ENCODE peak calls at places on chromosomes 11 and 22, in six cellular contexts. Q, T, V, L, U and Y are unnamed samples.

GRCh38 chr22:21587803-21588611 is 20.5 kb downstream of the UBE2L3 start:
- DNase-seq in Q (no peak), T (no peak), V (no peak), L (peak; percentile 77), U (no peak), Y (peak; percentile 45)

GRCh38 chr11:63795066-63795465 is 18.2 kb upstream of the SPINDOC start:
- DNase-seq in Q (no peak), T (no peak), V (no peak), L (no peak), U (no peak), Y (no peak)

GRCh38 chr22:28773461-28773867 is 969 bp downstream of the CCDC117 start:
- DNase-seq in Q (no peak), T (no peak), V (no peak), L (peak; percentile 66), U (no peak), Y (no peak)

GRCh38 chr11:88042238-88043032 is 132.8 kb downstream of the RAB38 start:
- DNase-seq in Q (no peak), T (no peak), V (no peak), L (no peak), U (no peak), Y (no peak)

GRCh38 chr11:133782116-133782725 is 63.1 kb downstream of the SPATA19 start:
- DNase-seq in Q (no peak), T (no peak), V (no peak), L (no peak), U (no peak), Y (no peak)

GRCh38 chr11:8063319-8063718 is 17.7 kb upstream of the TUB start:
- DNase-seq in Q (no peak), T (no peak), V (no peak), L (no peak), U (peak; percentile 59), Y (no peak)

GRCh38 chr22:28799834-28800307 is 498 bp downstream of the XBP1 start:
- DNase-seq in Q (peak; percentile 40), T (no peak), V (peak; percentile 87), L (peak; percentile 33), U (peak; percentile 66), Y (peak; percentile 10)

GRCh38 chr22:21718492-21718891 is 17.1 kb downstream of the YPEL1 start:
- DNase-seq in Q (no peak), T (no peak), V (no peak), L (no peak), U (no peak), Y (no peak)

GRCh38 chr22:46406349-46406748 is 70.8 kb downstream of the TRMU start:
- DNase-seq in Q (no peak), T (no peak), V (no peak), L (no peak), U (no peak), Y (no peak)

GRCh38 chr11:5232150-5232549 is 2.1 kb downstream of the HBD start:
- DNase-seq in Q (no peak), T (no peak), V (no peak), L (no peak), U (no peak), Y (no peak)

GRCh38 chr11:47236482-47236881 is 12.1 kb downstream of the ACP2 start:
- DNase-seq in Q (no peak), T (no peak), V (no peak), L (no peak), U (no peak), Y (no peak)

GRCh38 chr11:65658174-65659021 is 4.3 kb downstream of the RELA start:
- DNase-seq in Q (no peak), T (no peak), V (no peak), L (no peak), U (no peak), Y (no peak)

GRCh38 chr11:33208150-33208549 is 46.9 kb upstream of the CSTF3 start:
- DNase-seq in Q (no peak), T (no peak), V (no peak), L (no peak), U (no peak), Y (no peak)
- H3K9me3 ChIP-seq in Q (no peaks in the 10 kb centered on the region), T (no peaks in the 10 kb centered on the region), V (no peaks in the 10 kb centered on the region), L (no peaks in the 10 kb centered on the region), U (no peaks in the 10 kb centered on the region), Y (no peaks in the 10 kb centered on the region)

DNA sequence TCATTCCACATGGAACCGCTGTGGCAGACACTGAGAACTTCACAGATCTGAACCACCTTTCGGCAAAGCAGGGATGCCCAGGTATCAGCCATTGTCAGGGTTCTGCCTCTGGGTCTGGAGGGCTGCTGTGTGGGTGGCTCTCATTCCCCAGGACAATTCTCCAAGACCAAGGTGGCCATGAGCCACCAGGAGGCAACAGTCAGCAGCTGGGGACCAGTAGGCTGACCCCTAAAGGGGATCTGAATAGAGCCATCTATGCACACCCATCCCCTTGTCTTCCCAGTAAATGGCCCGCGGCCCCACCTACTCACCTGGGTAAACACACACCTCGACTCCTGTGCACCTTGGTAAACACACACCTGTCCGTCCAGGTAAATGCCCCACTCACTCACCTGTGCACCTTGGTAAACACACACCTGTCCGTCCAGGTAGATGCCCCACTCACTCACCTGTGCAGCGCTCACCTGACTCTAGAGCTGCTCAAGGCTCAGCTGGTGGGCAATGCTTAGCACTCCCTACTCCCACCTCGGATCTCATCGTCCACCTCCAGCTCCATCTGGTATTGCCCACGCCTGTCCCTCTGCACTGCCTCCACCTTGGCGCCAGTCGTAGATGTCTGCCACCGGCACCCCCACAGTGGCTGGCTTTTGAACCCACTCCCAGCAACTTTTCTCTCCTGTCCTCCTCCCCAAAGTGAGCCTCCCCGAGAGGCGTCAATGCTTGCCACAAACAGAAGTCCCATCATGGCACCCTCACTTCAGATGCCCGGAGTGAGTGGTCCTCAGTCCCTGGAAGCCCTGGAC is 10.2 kb downstream of the SLC25A1 start:
- DNase-seq in Q (no peak), T (no peak), V (no peak), L (no peak), U (no peak), Y (no peak)
- TF ChIP-seq CTCF in Q (no peak), T (no peak), V (no peak), L (peak; percentile 10), U (no peak), Y (no peak)

GRCh38 chr22:48500481-48501230 is 1327.0 kb downstream of the BRD1 start:
- DNase-seq in Q (no peak), T (no peak), V (no peak), L (no peak), U (no peak), Y (no peak)

GRCh38 chr22:48503876-48504275 is 1323.8 kb downstream of the BRD1 start:
- DNase-seq in Q (no peak), T (no peak), V (no peak), L (no peak), U (no peak), Y (no peak)

GRCh38 chr22:48504519-48505140 is 1323.0 kb downstream of the BRD1 start:
- DNase-seq in Q (no peak), T (no peak), V (no peak), L (no peak), U (no peak), Y (no peak)

GRCh38 chr22:48501231-48501750 is 1326.4 kb downstream of the BRD1 start:
- DNase-seq in Q (no peak), T (no peak), V (no peak), L (no peak), U (no peak), Y (no peak)

GRCh38 chr22:48503035-48503625 is 1324.5 kb downstream of the BRD1 start:
- DNase-seq in Q (no peak), T (no peak), V (no peak), L (no peak), U (no peak), Y (no peak)
- H3K9me3 ChIP-seq in Q (no peaks in the 10 kb centered on the region), T (no peaks in the 10 kb centered on the region), V (no peaks in the 10 kb centered on the region), L (no peaks in the 10 kb centered on the region), U (no peaks in the 10 kb centered on the region), Y (peaks cover 92% of the 10 kb centered on the region)

GRCh38 chr11:60699282-60699681 is at the start of gene MS4A8:
- DNase-seq in Q (no peak), T (no peak), V (no peak), L (no peak), U (no peak), Y (no peak)

GRCh38 chr11:60703374-60703773 is 4.0 kb downstream of the MS4A8 start:
- DNase-seq in Q (no peak), T (no peak), V (no peak), L (no peak), U (no peak), Y (no peak)

GRCh38 chr11:60701509-60701818 is 2.1 kb downstream of the MS4A8 start:
- DNase-seq in Q (no peak), T (no peak), V (no peak), L (no peak), U (no peak), Y (no peak)

GRCh38 chr11:60705895-60706294 is 6.5 kb downstream of the MS4A8 start:
- DNase-seq in Q (no peak), T (no peak), V (no peak), L (no peak), U (no peak), Y (no peak)

DNA sequence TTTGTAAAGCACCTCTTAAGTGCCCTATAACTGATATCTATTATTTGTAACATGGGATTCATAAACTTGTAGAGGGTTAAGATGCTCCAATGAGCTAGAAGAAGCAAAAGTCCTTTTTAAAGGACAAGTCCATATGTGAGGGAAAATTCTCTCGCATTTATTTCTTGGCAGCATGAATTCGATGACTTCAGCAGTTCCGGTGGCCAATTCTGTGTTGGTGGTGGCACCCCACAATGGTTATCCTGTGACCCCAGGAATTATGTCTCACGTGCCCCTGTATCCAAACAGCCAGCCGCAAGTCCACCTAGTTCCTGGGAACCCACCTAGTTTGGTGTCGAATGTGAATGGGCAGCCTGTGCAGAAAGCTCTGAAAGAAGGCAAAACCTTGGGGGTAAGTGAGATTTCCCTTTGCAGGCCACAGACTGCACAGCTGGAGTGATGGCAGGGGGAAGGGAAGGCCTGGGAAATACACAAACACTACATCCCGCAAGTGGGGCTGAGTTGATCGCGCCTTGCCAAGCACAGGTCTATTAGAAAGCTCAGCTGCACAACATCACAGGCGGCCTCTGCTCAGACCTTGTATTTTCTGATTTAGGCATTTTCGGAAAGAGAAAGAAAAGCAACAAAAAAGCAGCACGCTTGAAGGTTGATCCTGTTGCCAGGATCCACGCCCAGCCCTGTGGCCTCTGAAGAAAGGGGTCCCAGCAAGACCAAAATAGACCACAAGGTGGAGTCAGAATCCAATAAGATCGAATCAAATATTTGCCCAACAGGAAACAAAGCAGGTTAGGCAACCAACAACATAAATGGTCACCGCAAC is 1.5 kb downstream of the MS4A8 start:
- DNase-seq in Q (no peak), T (peak; percentile 29), V (no peak), L (peak; percentile 10), U (no peak), Y (no peak)
- TF ChIP-seq CTCF in Q (peak; percentile 8), T (peak; percentile 23), V (peak; percentile 38), L (peak; percentile 36), U (no peak), Y (peak; percentile 17)

DNA sequence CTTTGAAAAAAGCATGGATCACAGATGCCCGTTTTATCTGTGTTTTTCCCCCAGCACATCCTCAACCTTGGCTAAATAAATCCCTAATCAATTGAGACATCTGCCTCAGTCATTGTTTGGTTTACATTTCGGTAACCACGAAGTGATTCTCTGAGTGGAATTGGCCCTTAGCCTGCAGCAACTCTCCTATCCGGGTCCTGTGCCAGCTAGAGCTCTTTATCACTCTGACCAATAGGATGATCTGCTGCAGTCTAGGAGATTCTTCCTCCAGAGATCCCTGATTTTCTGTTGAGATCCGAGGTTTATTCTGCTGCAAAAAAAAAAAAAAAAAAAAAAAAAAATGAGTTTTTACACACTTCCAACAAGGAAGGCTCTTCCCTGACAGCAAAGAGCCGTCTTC is 137.3 kb downstream of the KCNA4 start:
- DNase-seq in Q (no peak), T (no peak), V (no peak), L (no peak), U (no peak), Y (no peak)
- H3K9me3 ChIP-seq in Q (no peaks in the 10 kb centered on the region), T (no peaks in the 10 kb centered on the region), V (no peaks in the 10 kb centered on the region), L (no peaks in the 10 kb centered on the region), U (no peaks in the 10 kb centered on the region), Y (peaks cover 8% of the 10 kb centered on the region)